ENCODE peak calls at places on chromosomes 11 and 22, in eight cellular contexts. H is heart left ventricle, Z is brain microvascular endothelial cell, I is GM23248, V is upper lobe of right lung, W is colonic mucosa, L is HCT116, D is GM23338. G is an unnamed sample.

GRCh38 chr11:132973686-132974085 is 558.6 kb downstream of the OPCML start:
- DNase-seq in D (peak; percentile 33), I (no peak), Z (no peak), L (no peak), V (no peak), W (no peak), H (no peak), G (no peak)

GRCh38 chr11:10305964-10306918 is 1.4 kb downstream of the ADM start:
- DNase-seq in H (no peak), I (peak; percentile 49), Z (no peak), V (no peak), W (peak; percentile 53), D (peak; percentile 75), L (no peak), G (no peak)

GRCh38 chr22:50550395-50550794 is 4.7 kb downstream of the KLHDC7B start:
- DNase-seq in D (no peak), W (no peak), H (no peak), Z (no peak), L (no peak), I (no peak), V (no peak), G (peak; percentile 66)

GRCh38 chr11:61918251-61919112 is 1.1 kb upstream of the RAB3IL1 start:
- DNase-seq in D (no peak), V (no peak), W (peak; percentile 29), I (no peak), Z (no peak), L (no peak), H (no peak), G (peak; percentile 86)

GRCh38 chr11:82229346-82229745 is 504.3 kb downstream of the FAM181B start:
- DNase-seq in Z (peak; percentile 18), I (peak; percentile 50), H (no peak), L (no peak), V (no peak), W (no peak), D (peak; percentile 71), G (no peak)

GRCh38 chr11:110990316-110990715 is 255.2 kb upstream of the POU2AF2 start:
- DNase-seq in V (no peak), D (no peak), W (no peak), H (no peak), L (no peak), Z (no peak), I (peak; percentile 43), G (no peak)

GRCh38 chr22:48144318-48144717 is 1381.9 kb downstream of the TBC1D22A start:
- DNase-seq in D (no peak), H (no peak), I (no peak), V (no peak), L (no peak), W (no peak), Z (no peak), G (no peak)

GRCh38 chr11:18726040-18726439 is at the start of gene IGSF22:
- DNase-seq in I (no peak), D (peak; percentile 76), L (no peak), W (no peak), V (no peak), H (no peak), Z (no peak), G (no peak)

GRCh38 chr11:16817321-16817720 is 78.9 kb downstream of the C11orf58 start:
- DNase-seq in W (no peak), V (no peak), Z (no peak), D (no peak), H (no peak), L (no peak), I (no peak), G (no peak)

GRCh38 chr22:44823396-44823795 is 71.0 kb downstream of the ARHGAP8 start:
- DNase-seq in L (no peak), I (no peak), W (no peak), V (no peak), H (no peak), Z (no peak), D (no peak), G (peak; percentile 73)

GRCh38 chr11:74988541-74989268 is at the start of gene NEU3:
- DNase-seq in V (peak; percentile 90), W (peak; percentile 87), Z (peak; percentile 57), D (peak; percentile 90), H (peak; percentile 86), I (peak; percentile 84), L (peak; percentile 69), G (peak; percentile 92)

GRCh38 chr11:11163256-11163655 is 189.8 kb downstream of the CSNK2A3 start:
- DNase-seq in V (no peak), Z (no peak), L (peak; percentile 10), H (no peak), W (no peak), D (peak; percentile 60), I (peak; percentile 38), G (peak; percentile 51)

GRCh38 chr11:69320756-69321741 is 27.1 kb downstream of the MYEOV start:
- DNase-seq in L (no peak), Z (no peak), W (no peak), I (peak; percentile 47), H (no peak), V (peak; percentile 52), D (no peak), G (peak; percentile 80)

GRCh38 chr11:110518809-110519514 is 89.2 kb downstream of the FDX1 start:
- DNase-seq in H (no peak), I (peak; percentile 66), L (no peak), D (no peak), Z (no peak), V (no peak), W (no peak), G (no peak)

GRCh38 chr11:46066335-46066734 is 54.9 kb downstream of the PHF21A start:
- DNase-seq in I (no peak), Z (no peak), V (no peak), H (no peak), D (no peak), L (no peak), W (no peak), G (no peak)

GRCh38 chr11:128157423-128158298 is 429.7 kb downstream of the ETS1 start:
- DNase-seq in W (peak; percentile 60), I (peak; percentile 87), D (peak; percentile 84), V (no peak), Z (peak; percentile 66), H (peak; percentile 25), L (peak; percentile 72), G (peak; percentile 67)

GRCh38 chr11:5004429-5005274 is 10.0 kb downstream of the OR51L1 start:
- DNase-seq in W (peak; percentile 49), D (peak; percentile 79), L (peak; percentile 36), V (no peak), Z (peak; percentile 68), H (peak; percentile 35), I (peak; percentile 75), G (no peak)

GRCh38 chr11:92314499-92314898 is 89.9 kb downstream of the FAT3 start:
- DNase-seq in H (no peak), I (peak; percentile 34), L (no peak), Z (no peak), D (no peak), V (no peak), W (no peak), G (no peak)

GRCh38 chr11:119479685-119480275 is 56.8 kb upstream of the THY1 start:
- DNase-seq in I (peak; percentile 75), H (no peak), D (peak; percentile 89), W (no peak), V (no peak), Z (peak; percentile 44), L (no peak), G (peak; percentile 80)

GRCh38 chr11:1920128-1920908 is 815 bp downstream of the TNNT3 start:
- DNase-seq in W (peak; percentile 14), L (no peak), D (no peak), H (no peak), V (no peak), Z (no peak), I (no peak), G (peak; percentile 78)
- H3K27ac ChIP-seq in W (no peak overlapping the region), L (no peak overlapping the region), D (no peak overlapping the region), H (peak overlapping the region; percentile 90), V (no peak overlapping the region), Z (no peak overlapping the region), I (no peak overlapping the region), G (no peak overlapping the region)

GRCh38 chr11:134763030-134763388 is 351.0 kb upstream of the B3GAT1 start:
- DNase-seq in D (no peak), I (no peak), Z (no peak), V (no peak), H (no peak), L (no peak), W (no peak), G (no peak)
- H3K27ac ChIP-seq in D (no peak overlapping the region), I (no peak overlapping the region), Z (no peak overlapping the region), V (no peak overlapping the region), H (no peak overlapping the region), L (no peak overlapping the region), W (no peak overlapping the region), G (no peak overlapping the region)

DNA sequence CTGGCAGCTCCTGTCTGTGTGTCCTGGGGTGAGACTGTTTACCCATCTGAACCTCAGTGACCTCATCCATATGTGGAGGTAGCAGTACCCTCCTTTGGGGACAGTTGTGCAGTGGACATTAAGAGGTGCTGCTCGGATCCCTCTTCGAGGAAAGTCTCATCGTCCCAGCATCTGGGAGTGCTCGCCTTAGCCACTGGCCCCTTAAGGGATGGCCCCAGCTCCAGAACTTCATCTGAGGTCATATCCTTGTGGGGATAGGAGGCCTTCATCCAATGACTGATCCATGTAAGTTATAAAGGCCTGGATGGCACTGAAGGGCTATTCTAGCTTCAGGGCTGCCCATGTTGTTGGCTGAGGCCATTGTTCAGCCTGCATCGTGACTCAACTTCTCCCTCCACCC is 538.1 kb downstream of the MIAT start:
- DNase-seq in Z (no peak), W (no peak), D (no peak), L (no peak), V (no peak), H (no peak), I (no peak), G (no peak)
- H3K27ac ChIP-seq in Z (no peak overlapping the region), W (no peak overlapping the region), D (no peak overlapping the region), L (no peak overlapping the region), V (no peak overlapping the region), H (peak overlapping the region; percentile 35), I (no peak overlapping the region), G (no peak overlapping the region)

GRCh38 chr11:63663809-63664208 is 7.4 kb downstream of the ATL3 start:
- DNase-seq in V (no peak), H (no peak), Z (peak; percentile 73), W (no peak), D (no peak), L (no peak), I (peak; percentile 88), G (peak; percentile 94)

GRCh38 chr11:63670077-63670737 is 969 bp downstream of the ATL3 start:
- DNase-seq in L (no peak), V (no peak), H (no peak), W (no peak), D (no peak), Z (no peak), I (peak; percentile 75), G (peak; percentile 74)

GRCh38 chr11:63667993-63668392 is 3.2 kb downstream of the ATL3 start:
- DNase-seq in Z (peak; percentile 63), D (no peak), V (no peak), W (no peak), I (peak; percentile 93), H (no peak), L (peak; percentile 68), G (peak; percentile 94)

GRCh38 chr11:63668396-63668795 is 2.8 kb downstream of the ATL3 start:
- DNase-seq in H (no peak), L (no peak), I (peak; percentile 76), V (no peak), Z (no peak), W (no peak), D (no peak), G (peak; percentile 85)

DNA sequence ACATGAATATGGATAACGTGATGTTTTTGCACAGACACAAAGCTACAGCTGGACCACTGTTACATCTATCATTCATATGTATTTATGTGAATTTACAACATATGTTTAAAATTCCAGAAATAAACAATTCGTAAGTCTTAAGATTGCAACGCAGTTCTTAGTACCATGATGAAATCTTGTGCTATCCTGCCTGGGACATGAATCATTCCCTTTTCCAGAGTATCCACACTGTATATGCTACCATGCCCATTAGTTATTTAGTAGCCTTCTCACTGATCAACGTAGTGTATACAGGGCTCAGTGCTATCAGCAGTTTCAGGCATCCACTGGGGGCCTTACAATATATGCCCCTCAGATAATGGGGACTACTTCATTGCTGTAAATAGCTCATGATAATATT is 4.3 kb downstream of the ATL3 start:
- DNase-seq in V (no peak), I (peak; percentile 84), D (no peak), H (no peak), W (no peak), Z (peak; percentile 37), L (no peak), G (peak; percentile 82)
- H3K27ac ChIP-seq in V (no peak overlapping the region), I (peak overlapping the region; percentile 91), D (no peak overlapping the region), H (no peak overlapping the region), W (no peak overlapping the region), Z (peak overlapping the region; percentile 66), L (no peak overlapping the region), G (peak overlapping the region; percentile 80)

G was measured in osteoblast.